ENCODE peak calls at places on chromosome 14, in five cellular contexts. F, R, L, W and K are unnamed samples.

GRCh38 chr14:96711559-96712267 is 85.5 kb upstream of the VRK1 start:
- DNase-seq in W (no peak), L (no peak), R (no peak), F (no peak), K (no peak)

GRCh38 chr14:89973234-89973823 is 17.6 kb downstream of the TDP1 start:
- DNase-seq in L (peak), F (peak), W (peak), R (peak), K (peak)

GRCh38 chr14:64201931-64202330 is 92.2 kb downstream of the ESR2 start:
- DNase-seq in F (no peak), L (no peak), R (no peak), W (no peak), K (no peak)

GRCh38 chr14:104895786-104896642 is 28.7 kb upstream of the PLD4 start:
- DNase-seq in F (no peak), R (no peak), W (peak), L (peak), K (peak)

GRCh38 chr14:72902802-72903530 is 9.1 kb upstream of the DPF3 start:
- DNase-seq in L (no peak), R (no peak), F (no peak), W (no peak), K (no peak)

GRCh38 chr14:68824517-68825347 is 31.9 kb upstream of the ZFP36L1 start:
- DNase-seq in L (peak), W (peak), F (peak), R (no peak), K (peak)

GRCh38 chr14:91068642-91069041 is 8.2 kb upstream of the RPS6KA5 start:
- DNase-seq in F (no peak), W (no peak), L (peak), R (no peak), K (no peak)

GRCh38 chr14:70640938-70641547 is 673 bp upstream of the TTC9 start:
- DNase-seq in W (peak), R (peak), L (peak), F (no peak), K (no peak)

GRCh38 chr14:67557118-67557517 is 24.0 kb downstream of the PLEKHH1 start:
- DNase-seq in L (no peak), R (no peak), F (no peak), W (no peak), K (no peak)

GRCh38 chr14:58746261-58746660 is 108.5 kb downstream of the DACT1 start:
- DNase-seq in W (no peak), L (no peak), F (peak), R (no peak), K (no peak)

GRCh38 chr14:51018521-51018920 is 74.2 kb upstream of the PYGL start:
- DNase-seq in L (no peak), F (no peak), W (no peak), R (no peak), K (no peak)

GRCh38 chr14:94320243-94320642 is 2.9 kb downstream of the SERPINA6 start:
- DNase-seq in L (peak), F (no peak), R (no peak), W (no peak), K (no peak)

GRCh38 chr14:67221248-67221981 is 19.8 kb upstream of the PALS1 start:
- DNase-seq in R (no peak), F (peak), L (no peak), W (no peak), K (no peak)

GRCh38 chr14:95361373-95362179 is 41.9 kb upstream of the CLMN start:
- DNase-seq in R (no peak), L (peak), F (no peak), W (peak), K (no peak)

GRCh38 chr14:87994974-87995373 is 2.0 kb upstream of the GALC start:
- DNase-seq in R (no peak), W (no peak), F (no peak), L (peak), K (no peak)

GRCh38 chr14:52902971-52903385 is 47.9 kb downstream of the FERMT2 start:
- DNase-seq in R (no peak), L (no peak), W (no peak), F (peak), K (no peak)

GRCh38 chr14:51870620-51871019 is 10.2 kb downstream of the GNG2 start:
- DNase-seq in L (no peak), R (no peak), W (no peak), F (no peak), K (no peak)

GRCh38 chr14:99479903-99480855 is 480 bp downstream of the SETD3 start:
- DNase-seq in L (peak), R (peak), W (peak), F (peak), K (peak)

GRCh38 chr14:63371033-63371432 is 52.3 kb upstream of the GPHB5 start:
- DNase-seq in F (no peak), L (peak), W (no peak), R (no peak), K (no peak)

GRCh38 chr14:68281497-68281896 is 461.9 kb downstream of the RAD51B start:
- DNase-seq in F (no peak), R (no peak), L (no peak), W (no peak), K (no peak)

GRCh38 chr14:29900609-29901350 is 26.9 kb downstream of the PRKD1 start:
- DNase-seq in R (no peak), L (no peak), W (no peak), F (no peak), K (no peak)

GRCh38 chr14:50954811-50955372 is 10.6 kb upstream of the PYGL start:
- DNase-seq in F (peak), W (no peak), L (peak), R (no peak), K (no peak)

GRCh38 chr14:45868377-45868776 is 615.4 kb upstream of the MIS18BP1 start:
- DNase-seq in R (no peak), F (no peak), W (no peak), L (peak), K (no peak)

GRCh38 chr14:79540394-79540793 is 670.9 kb downstream of the DIO2 start:
- DNase-seq in W (no peak), F (no peak), L (no peak), R (no peak), K (no peak)

GRCh38 chr14:65940056-65940735 is 527.7 kb downstream of the FUT8 start:
- DNase-seq in L (peak), W (no peak), F (no peak), R (no peak), K (no peak)

GRCh38 chr14:57709909-57710308 is 156.0 kb downstream of the SLC35F4 start:
- DNase-seq in F (no peak), W (no peak), L (no peak), R (no peak), K (no peak)

GRCh38 chr14:99713972-99714371 is 29.9 kb downstream of the CYP46A1 start:
- DNase-seq in W (no peak), L (no peak), F (no peak), R (no peak), K (no peak)

GRCh38 chr14:103188691-103189480 is 65.6 kb downstream of the TNFAIP2 start:
- DNase-seq in W (peak), L (peak), R (no peak), F (no peak), K (peak)
- TF ChIP-seq CTCF in W (peak), L (no peak), R (no peak), F (no peak), K (no peak)

GRCh38 chr14:36605506-36605857 is 23.1 kb upstream of the NKX2-8 start:
- DNase-seq in L (no peak), R (no peak), W (no peak), F (no peak), K (no peak)
- TF ChIP-seq CTCF in L (no peak), R (no peak), W (no peak), F (no peak), K (no peak)

DNA sequence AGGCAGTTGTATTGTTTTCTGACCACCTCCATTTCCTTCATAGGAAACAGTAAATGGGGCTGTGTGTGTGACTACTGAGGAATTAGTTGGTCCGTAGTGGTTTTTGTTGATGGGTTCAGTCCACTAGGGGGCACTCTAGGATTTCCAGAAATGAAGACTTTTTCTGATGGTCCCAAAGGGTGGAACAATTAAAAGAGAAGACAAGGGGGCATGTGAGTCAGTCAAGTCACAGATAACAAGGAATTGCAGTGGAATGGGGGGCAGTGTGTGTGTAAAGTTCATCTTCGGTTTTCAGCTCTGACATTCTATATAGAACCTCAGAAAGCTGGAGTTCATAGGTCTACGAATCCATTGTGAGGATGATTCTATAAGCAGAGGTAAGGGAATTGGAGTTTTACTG is 186.6 kb upstream of the OR4E1 start:
- DNase-seq in W (no peak), R (no peak), L (peak), F (peak), K (no peak)
- TF ChIP-seq CTCF in W (peak), R (peak), L (peak), F (peak), K (peak)

GRCh38 chr14:35883677-35884293 is 57.6 kb downstream of the BRMS1L start:
- DNase-seq in W (peak), L (peak), R (no peak), F (peak), K (no peak)
- TF ChIP-seq CTCF in W (peak), L (peak), R (peak), F (peak), K (peak)

DNA sequence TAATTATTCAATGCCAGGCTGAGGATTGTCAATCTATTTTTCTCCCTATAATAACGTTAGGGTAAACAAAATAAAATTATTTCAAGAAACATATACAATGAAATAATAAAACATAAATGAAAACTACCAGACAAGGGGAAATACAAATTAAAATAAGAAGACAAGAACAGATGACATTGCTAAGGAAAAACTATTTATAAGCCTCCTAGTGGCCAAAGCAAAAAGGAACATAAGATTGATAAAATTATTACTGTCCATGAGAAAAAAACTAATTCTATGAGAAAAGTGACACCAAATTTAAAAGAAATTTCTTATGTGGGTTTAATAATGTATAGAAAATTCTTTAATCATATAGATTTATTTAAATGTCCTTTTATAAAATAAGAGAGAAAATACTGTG is 294.7 kb downstream of the TTC6 start:
- DNase-seq in R (no peak), L (no peak), W (no peak), F (no peak), K (no peak)
- TF ChIP-seq CTCF in R (no peak), L (no peak), W (no peak), F (no peak), K (peak)

GRCh38 chr14:22599349-22599748 is 1.2 kb downstream of the ABHD4 start:
- DNase-seq in F (no peak), W (no peak), R (no peak), L (no peak), K (no peak)

GRCh38 chr14:22597265-22597664 is 835 bp upstream of the ABHD4 start:
- DNase-seq in F (no peak), W (no peak), R (no peak), L (no peak), K (no peak)

GRCh38 chr14:22597771-22598098 is 365 bp upstream of the ABHD4 start:
- DNase-seq in L (no peak), F (no peak), W (no peak), R (no peak), K (no peak)

GRCh38 chr14:22598896-22599244 is 770 bp downstream of the ABHD4 start:
- DNase-seq in W (peak), L (peak), R (no peak), F (peak), K (no peak)

GRCh38 chr14:22598099-22598895 is at the start of gene ABHD4:
- DNase-seq in L (peak), R (peak), F (peak), W (peak), K (peak)
- TF ChIP-seq CTCF in L (no peak), R (no peak), F (no peak), W (no peak), K (no peak)

GRCh38 chr14:74980746-74981661 is 21.7 kb upstream of the EIF2B2 start:
- DNase-seq in R (no peak), F (peak), L (no peak), W (no peak), K (no peak)
- TF ChIP-seq CTCF in R (no peak), F (no peak), L (no peak), W (no peak), K (no peak)

GRCh38 chr14:34981743-34982420 is 910 bp upstream of the SRP54 start:
- DNase-seq in W (no peak), L (peak), F (peak), R (peak), K (peak)
- TF ChIP-seq CTCF in W (no peak), L (peak), F (peak), R (peak), K (peak)